ENCODE peak calls at places on chromosome 5, in five cellular contexts. One of them, this sample, is unnamed.

GRCh38 chr5:93294184-93294583 is 286.8 kb downstream of the NR2F1-AS1 start:
- DNase-seq in left ventricle myocardium inferior: no peak
- DNase-seq in CD8-positive, alpha-beta T cell: no peak
- DNase-seq in AG09309: peak
- DNase-seq in breast epithelium: no peak
- DNase-seq in this sample: no peak

GRCh38 chr5:128193676-128194390 is 110.3 kb downstream of the SLC12A2 start:
- DNase-seq in left ventricle myocardium inferior: no peak
- DNase-seq in breast epithelium: no peak
- DNase-seq in CD8-positive, alpha-beta T cell: no peak
- DNase-seq in AG09309: no peak
- DNase-seq in this sample: no peak

GRCh38 chr5:2191972-2192371 is 309.2 kb upstream of the IRX4 start:
- DNase-seq in breast epithelium: no peak
- DNase-seq in AG09309: no peak
- DNase-seq in CD8-positive, alpha-beta T cell: no peak
- DNase-seq in left ventricle myocardium inferior: no peak
- DNase-seq in this sample: no peak

GRCh38 chr5:647727-648126 is 35.6 kb downstream of the CEP72 start:
- DNase-seq in CD8-positive, alpha-beta T cell: no peak
- DNase-seq in breast epithelium: no peak
- DNase-seq in AG09309: no peak
- DNase-seq in left ventricle myocardium inferior: no peak
- DNase-seq in this sample: no peak

GRCh38 chr5:141904551-141904950 is 19.1 kb upstream of the DELE1 start:
- DNase-seq in breast epithelium: no peak
- DNase-seq in CD8-positive, alpha-beta T cell: no peak
- DNase-seq in left ventricle myocardium inferior: no peak
- DNase-seq in AG09309: no peak
- DNase-seq in this sample: no peak

GRCh38 chr5:11182441-11183080 is 421.5 kb upstream of the DAP start:
- DNase-seq in left ventricle myocardium inferior: no peak
- DNase-seq in breast epithelium: no peak
- DNase-seq in CD8-positive, alpha-beta T cell: no peak
- DNase-seq in AG09309: no peak
- DNase-seq in this sample: no peak

GRCh38 chr5:140324834-140325195 is 21.6 kb downstream of the HBEGF start:
- DNase-seq in CD8-positive, alpha-beta T cell: no peak
- DNase-seq in breast epithelium: no peak
- DNase-seq in left ventricle myocardium inferior: no peak
- DNase-seq in AG09309: no peak
- DNase-seq in this sample: no peak

GRCh38 chr5:138457532-138458275 is 7.6 kb upstream of the EGR1 start:
- DNase-seq in CD8-positive, alpha-beta T cell: no peak
- DNase-seq in AG09309: no peak
- DNase-seq in left ventricle myocardium inferior: no peak
- DNase-seq in breast epithelium: no peak
- DNase-seq in this sample: no peak

GRCh38 chr5:176741566-176742211 is 68.7 kb upstream of the UNC5A start:
- DNase-seq in breast epithelium: no peak
- DNase-seq in CD8-positive, alpha-beta T cell: no peak
- DNase-seq in left ventricle myocardium inferior: no peak
- DNase-seq in AG09309: no peak
- DNase-seq in this sample: no peak

GRCh38 chr5:176583076-176583475 is 26.9 kb downstream of the GPRIN1 start:
- DNase-seq in breast epithelium: no peak
- DNase-seq in CD8-positive, alpha-beta T cell: no peak
- DNase-seq in AG09309: no peak
- DNase-seq in left ventricle myocardium inferior: no peak
- DNase-seq in this sample: no peak

GRCh38 chr5:178325311-178326053 is 92.9 kb upstream of the PHYKPL start:
- DNase-seq in breast epithelium: no peak
- DNase-seq in AG09309: no peak
- DNase-seq in left ventricle myocardium inferior: no peak
- DNase-seq in CD8-positive, alpha-beta T cell: no peak
- DNase-seq in this sample: no peak

GRCh38 chr5:75734913-75735789 is 17.9 kb upstream of the POC5 start:
- DNase-seq in left ventricle myocardium inferior: peak
- DNase-seq in CD8-positive, alpha-beta T cell: no peak
- DNase-seq in breast epithelium: no peak
- DNase-seq in AG09309: no peak
- DNase-seq in this sample: no peak

GRCh38 chr5:137190031-137190430 is 309.1 kb downstream of the SPOCK1 start:
- DNase-seq in CD8-positive, alpha-beta T cell: no peak
- DNase-seq in left ventricle myocardium inferior: no peak
- DNase-seq in AG09309: peak
- DNase-seq in breast epithelium: no peak
- DNase-seq in this sample: no peak

GRCh38 chr5:398475-399295 is 44.3 kb upstream of the EXOC3 start:
- DNase-seq in AG09309: no peak
- DNase-seq in CD8-positive, alpha-beta T cell: no peak
- DNase-seq in left ventricle myocardium inferior: no peak
- DNase-seq in breast epithelium: peak
- DNase-seq in this sample: no peak

GRCh38 chr5:77232959-77233358 is 22.5 kb downstream of the PDE8B start:
- DNase-seq in breast epithelium: no peak
- DNase-seq in left ventricle myocardium inferior: no peak
- DNase-seq in CD8-positive, alpha-beta T cell: no peak
- DNase-seq in AG09309: peak
- DNase-seq in this sample: no peak

GRCh38 chr5:176151286-176151685 is 86.9 kb upstream of the SIMC1 start:
- DNase-seq in CD8-positive, alpha-beta T cell: no peak
- DNase-seq in breast epithelium: no peak
- DNase-seq in left ventricle myocardium inferior: no peak
- DNase-seq in AG09309: no peak
- DNase-seq in this sample: no peak

GRCh38 chr5:121693864-121694263 is 157.8 kb upstream of the FTMT start:
- DNase-seq in AG09309: no peak
- DNase-seq in left ventricle myocardium inferior: no peak
- DNase-seq in CD8-positive, alpha-beta T cell: no peak
- DNase-seq in breast epithelium: no peak
- DNase-seq in this sample: no peak

GRCh38 chr5:100448250-100448649 is 86.9 kb upstream of the FAM174A start:
- DNase-seq in AG09309: no peak
- DNase-seq in breast epithelium: no peak
- DNase-seq in CD8-positive, alpha-beta T cell: no peak
- DNase-seq in left ventricle myocardium inferior: no peak
- DNase-seq in this sample: no peak

GRCh38 chr5:85648495-85648894 is 969.2 kb upstream of the COX7C start:
- DNase-seq in CD8-positive, alpha-beta T cell: no peak
- DNase-seq in left ventricle myocardium inferior: no peak
- DNase-seq in AG09309: no peak
- DNase-seq in breast epithelium: no peak
- DNase-seq in this sample: no peak

GRCh38 chr5:26847041-26847736 is 191.2 kb downstream of the CDH9 start:
- DNase-seq in CD8-positive, alpha-beta T cell: no peak
- DNase-seq in AG09309: no peak
- DNase-seq in left ventricle myocardium inferior: no peak
- DNase-seq in breast epithelium: no peak
- DNase-seq in this sample: no peak

GRCh38 chr5:159330131-159330530 is at the start of gene IL12B:
- DNase-seq in breast epithelium: no peak
- DNase-seq in left ventricle myocardium inferior: no peak
- DNase-seq in AG09309: no peak
- DNase-seq in CD8-positive, alpha-beta T cell: no peak
- DNase-seq in this sample: no peak

GRCh38 chr5:33300209-33300742 is 140.5 kb upstream of the TARS1 start:
- DNase-seq in breast epithelium: no peak
- DNase-seq in AG09309: no peak
- DNase-seq in CD8-positive, alpha-beta T cell: no peak
- DNase-seq in left ventricle myocardium inferior: no peak
- DNase-seq in this sample: no peak

GRCh38 chr5:177064500-177065277 is 22.0 kb upstream of the FGFR4 start:
- DNase-seq in AG09309: no peak
- DNase-seq in CD8-positive, alpha-beta T cell: no peak
- DNase-seq in breast epithelium: no peak
- DNase-seq in left ventricle myocardium inferior: no peak
- DNase-seq in this sample: no peak

GRCh38 chr5:42811591-42812392 is at the start of gene SELENOP:
- DNase-seq in CD8-positive, alpha-beta T cell: no peak
- DNase-seq in breast epithelium: peak
- DNase-seq in left ventricle myocardium inferior: no peak
- DNase-seq in AG09309: no peak
- DNase-seq in this sample: peak

GRCh38 chr5:180642181-180643140 is 6.9 kb downstream of the FLT4 start:
- DNase-seq in left ventricle myocardium inferior: peak
- DNase-seq in AG09309: no peak
- DNase-seq in breast epithelium: no peak
- DNase-seq in CD8-positive, alpha-beta T cell: no peak
- DNase-seq in this sample: no peak

GRCh38 chr5:168978015-168978414 is 322.9 kb downstream of the SLIT3 start:
- DNase-seq in left ventricle myocardium inferior: no peak
- DNase-seq in AG09309: peak
- DNase-seq in breast epithelium: no peak
- DNase-seq in CD8-positive, alpha-beta T cell: no peak
- DNase-seq in this sample: no peak

GRCh38 chr5:137617806-137618205 is 118.1 kb downstream of the KLHL3 start:
- DNase-seq in AG09309: no peak
- DNase-seq in left ventricle myocardium inferior: no peak
- DNase-seq in CD8-positive, alpha-beta T cell: no peak
- DNase-seq in breast epithelium: no peak
- DNase-seq in this sample: no peak

GRCh38 chr5:173613433-173614144 is 2.9 kb downstream of the BOD1 start:
- DNase-seq in CD8-positive, alpha-beta T cell: no peak
- DNase-seq in left ventricle myocardium inferior: no peak
- DNase-seq in breast epithelium: no peak
- DNase-seq in AG09309: no peak
- DNase-seq in this sample: no peak

GRCh38 chr5:173616577-173617118 is at the start of gene BOD1:
- DNase-seq in CD8-positive, alpha-beta T cell: peak
- DNase-seq in left ventricle myocardium inferior: peak
- DNase-seq in breast epithelium: peak
- DNase-seq in AG09309: peak
- DNase-seq in this sample: peak

GRCh38 chr5:173612948-173613347 is 3.5 kb downstream of the BOD1 start:
- DNase-seq in AG09309: peak
- DNase-seq in left ventricle myocardium inferior: no peak
- DNase-seq in CD8-positive, alpha-beta T cell: no peak
- DNase-seq in breast epithelium: no peak
- DNase-seq in this sample: no peak

GRCh38 chr5:173615884-173616576 is 420 bp downstream of the BOD1 start:
- DNase-seq in breast epithelium: peak
- DNase-seq in left ventricle myocardium inferior: peak
- DNase-seq in CD8-positive, alpha-beta T cell: peak
- DNase-seq in AG09309: peak
- DNase-seq in this sample: peak

DNA sequence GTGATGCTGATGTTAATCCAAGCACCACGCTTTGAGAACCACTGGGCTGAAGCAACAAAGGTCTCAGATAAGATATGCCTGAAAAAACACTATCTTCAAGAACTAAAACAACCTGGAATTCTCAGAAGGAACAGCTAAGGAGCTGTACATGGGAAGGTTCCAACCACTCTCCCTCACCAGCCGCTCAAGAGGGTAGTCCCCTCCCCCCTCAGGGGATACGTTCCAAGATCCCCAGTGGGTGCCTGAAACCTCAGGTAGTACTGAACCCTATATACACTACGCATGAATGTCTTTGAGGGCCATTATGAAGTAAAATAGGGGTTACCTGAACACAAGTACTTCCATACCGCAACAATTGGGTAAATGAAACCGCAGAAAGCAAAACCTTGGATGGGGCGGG is 1.9 kb downstream of the BOD1 start:
- DNase-seq in breast epithelium: no peak
- DNase-seq in CD8-positive, alpha-beta T cell: no peak
- DNase-seq in left ventricle myocardium inferior: no peak
- DNase-seq in AG09309: no peak
- DNase-seq in this sample: no peak
- H3K4me3 ChIP-seq in breast epithelium: peak
- H3K4me3 ChIP-seq in CD8-positive, alpha-beta T cell: no peak
- H3K4me3 ChIP-seq in left ventricle myocardium inferior: peak
- H3K4me3 ChIP-seq in AG09309: no peak
- H3K4me3 ChIP-seq in this sample: no peak

DNA sequence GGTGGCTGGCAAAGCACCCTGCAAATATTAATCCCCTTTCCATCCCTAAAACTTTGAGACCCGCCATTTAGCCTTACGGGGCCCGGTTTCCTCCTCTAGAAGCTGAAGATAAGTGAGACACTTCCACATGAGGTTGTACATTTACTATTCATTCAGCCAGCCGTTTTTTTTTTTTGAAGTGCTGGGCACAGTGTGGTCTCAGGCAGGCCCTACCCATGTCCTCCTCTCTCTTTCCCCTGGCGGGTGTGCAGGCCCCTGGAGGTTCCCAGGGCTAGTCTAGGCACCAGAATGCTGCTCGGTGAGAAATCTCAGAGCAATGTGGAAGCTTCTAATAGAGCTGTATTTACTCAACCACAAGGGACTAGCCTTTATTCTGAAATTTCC is 107.4 kb upstream of the LARP1 start:
- DNase-seq in CD8-positive, alpha-beta T cell: no peak
- DNase-seq in left ventricle myocardium inferior: no peak
- DNase-seq in AG09309: no peak
- DNase-seq in breast epithelium: no peak
- DNase-seq in this sample: no peak
- H3K4me3 ChIP-seq in CD8-positive, alpha-beta T cell: peak
- H3K4me3 ChIP-seq in left ventricle myocardium inferior: peak
- H3K4me3 ChIP-seq in AG09309: no peak
- H3K4me3 ChIP-seq in breast epithelium: peak
- H3K4me3 ChIP-seq in this sample: peak

GRCh38 chr5:173298213-173298933 is 29.8 kb downstream of the STC2 start:
- DNase-seq in left ventricle myocardium inferior: no peak
- DNase-seq in CD8-positive, alpha-beta T cell: no peak
- DNase-seq in breast epithelium: no peak
- DNase-seq in AG09309: no peak
- DNase-seq in this sample: no peak
- H3K4me3 ChIP-seq in left ventricle myocardium inferior: no peak
- H3K4me3 ChIP-seq in CD8-positive, alpha-beta T cell: no peak
- H3K4me3 ChIP-seq in breast epithelium: no peak
- H3K4me3 ChIP-seq in AG09309: no peak
- H3K4me3 ChIP-seq in this sample: no peak

GRCh38 chr5:143404416-143405062 is 1.1 kb upstream of the NR3C1 start:
- DNase-seq in left ventricle myocardium inferior: peak
- DNase-seq in CD8-positive, alpha-beta T cell: no peak
- DNase-seq in breast epithelium: peak
- DNase-seq in AG09309: peak
- DNase-seq in this sample: peak

GRCh38 chr5:143403607-143404415 is at the start of gene NR3C1:
- DNase-seq in CD8-positive, alpha-beta T cell: peak
- DNase-seq in left ventricle myocardium inferior: peak
- DNase-seq in AG09309: peak
- DNase-seq in breast epithelium: peak
- DNase-seq in this sample: peak

GRCh38 chr5:143405063-143405746 is 1.7 kb upstream of the NR3C1 start:
- DNase-seq in AG09309: no peak
- DNase-seq in CD8-positive, alpha-beta T cell: peak
- DNase-seq in left ventricle myocardium inferior: peak
- DNase-seq in breast epithelium: peak
- DNase-seq in this sample: peak

GRCh38 chr5:143405747-143406098 is 2.2 kb upstream of the NR3C1 start:
- DNase-seq in AG09309: no peak
- DNase-seq in breast epithelium: no peak
- DNase-seq in CD8-positive, alpha-beta T cell: no peak
- DNase-seq in left ventricle myocardium inferior: no peak
- DNase-seq in this sample: no peak

DNA sequence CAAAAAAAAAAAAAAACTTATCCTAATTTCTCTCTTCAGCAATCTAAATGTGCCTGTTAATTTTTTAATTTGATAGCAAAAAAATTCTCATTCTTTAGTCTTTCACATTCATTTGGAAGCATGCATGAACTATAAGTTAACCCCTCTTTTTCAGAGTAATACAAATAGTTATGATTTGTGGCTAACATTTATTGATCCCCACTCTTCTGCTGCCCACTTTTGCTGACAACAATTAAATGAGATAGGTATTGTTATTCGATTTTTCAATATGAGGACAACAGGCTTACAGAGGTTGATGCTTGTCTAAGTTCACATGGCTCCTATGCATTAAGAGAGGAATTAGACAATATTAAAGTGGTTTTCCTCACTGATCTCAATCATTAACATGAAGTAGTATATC is 2.9 kb upstream of the NR3C1 start:
- DNase-seq in AG09309: no peak
- DNase-seq in breast epithelium: no peak
- DNase-seq in CD8-positive, alpha-beta T cell: no peak
- DNase-seq in left ventricle myocardium inferior: no peak
- DNase-seq in this sample: no peak
- H3K4me3 ChIP-seq in AG09309: no peak
- H3K4me3 ChIP-seq in breast epithelium: no peak
- H3K4me3 ChIP-seq in CD8-positive, alpha-beta T cell: no peak
- H3K4me3 ChIP-seq in left ventricle myocardium inferior: no peak
- H3K4me3 ChIP-seq in this sample: no peak

This sample was measured in tibial nerve.